ENCODE peak calls at places on chromosomes 13 and 19, in five cellular contexts. One of them, this sample, is unnamed.

GRCh38 chr19:30403583-30403982 is 31.4 kb downstream of the ZNF536 start:
- DNase-seq in CD4-positive, alpha-beta T cell: no peak
- DNase-seq in neural progenitor cell: no peak
- DNase-seq in RWPE1: no peak
- DNase-seq in stimulated activated CD8-positive, alpha-beta memory T cell treated with anti-CD3 and anti-CD28 coated beads, Interleukin-7, amount 100 ng/mL, for 1 hour: no peak
- DNase-seq in this sample: no peak

GRCh38 chr19:30172643-30173242 is 199.4 kb upstream of the ZNF536 start:
- DNase-seq in CD4-positive, alpha-beta T cell: no peak
- DNase-seq in neural progenitor cell: no peak
- DNase-seq in stimulated activated CD8-positive, alpha-beta memory T cell treated with anti-CD3 and anti-CD28 coated beads, Interleukin-7, amount 100 ng/mL, for 1 hour: no peak
- DNase-seq in RWPE1: no peak
- DNase-seq in this sample: no peak

GRCh38 chr19:40687525-40688016 is 2.9 kb downstream of the NUMBL start:
- DNase-seq in neural progenitor cell: no peak
- DNase-seq in RWPE1: no peak
- DNase-seq in CD4-positive, alpha-beta T cell: no peak
- DNase-seq in stimulated activated CD8-positive, alpha-beta memory T cell treated with anti-CD3 and anti-CD28 coated beads, Interleukin-7, amount 100 ng/mL, for 1 hour: no peak
- DNase-seq in this sample: peak

GRCh38 chr13:47134939-47135489 is 238.2 kb upstream of the HTR2A start:
- DNase-seq in RWPE1: no peak
- DNase-seq in stimulated activated CD8-positive, alpha-beta memory T cell treated with anti-CD3 and anti-CD28 coated beads, Interleukin-7, amount 100 ng/mL, for 1 hour: no peak
- DNase-seq in neural progenitor cell: no peak
- DNase-seq in CD4-positive, alpha-beta T cell: no peak
- DNase-seq in this sample: no peak

GRCh38 chr13:28819046-28819747 is 942 bp upstream of the MTUS2 start:
- DNase-seq in neural progenitor cell: peak
- DNase-seq in stimulated activated CD8-positive, alpha-beta memory T cell treated with anti-CD3 and anti-CD28 coated beads, Interleukin-7, amount 100 ng/mL, for 1 hour: no peak
- DNase-seq in CD4-positive, alpha-beta T cell: no peak
- DNase-seq in RWPE1: no peak
- DNase-seq in this sample: no peak

GRCh38 chr19:23561341-23561740 is 125.7 kb downstream of the ZNF675 start:
- DNase-seq in RWPE1: no peak
- DNase-seq in neural progenitor cell: no peak
- DNase-seq in stimulated activated CD8-positive, alpha-beta memory T cell treated with anti-CD3 and anti-CD28 coated beads, Interleukin-7, amount 100 ng/mL, for 1 hour: no peak
- DNase-seq in CD4-positive, alpha-beta T cell: no peak
- DNase-seq in this sample: no peak

GRCh38 chr13:73958657-73959397 is 175.4 kb downstream of the KLF12 start:
- DNase-seq in RWPE1: peak
- DNase-seq in stimulated activated CD8-positive, alpha-beta memory T cell treated with anti-CD3 and anti-CD28 coated beads, Interleukin-7, amount 100 ng/mL, for 1 hour: no peak
- DNase-seq in neural progenitor cell: no peak
- DNase-seq in CD4-positive, alpha-beta T cell: no peak
- DNase-seq in this sample: no peak

GRCh38 chr13:61286148-61286745 is 129.4 kb downstream of the PCDH20 start:
- DNase-seq in neural progenitor cell: peak
- DNase-seq in RWPE1: no peak
- DNase-seq in CD4-positive, alpha-beta T cell: no peak
- DNase-seq in stimulated activated CD8-positive, alpha-beta memory T cell treated with anti-CD3 and anti-CD28 coated beads, Interleukin-7, amount 100 ng/mL, for 1 hour: no peak
- DNase-seq in this sample: no peak

GRCh38 chr13:35157143-35157755 is 215.2 kb downstream of the NBEA start:
- DNase-seq in neural progenitor cell: peak
- DNase-seq in RWPE1: peak
- DNase-seq in CD4-positive, alpha-beta T cell: no peak
- DNase-seq in stimulated activated CD8-positive, alpha-beta memory T cell treated with anti-CD3 and anti-CD28 coated beads, Interleukin-7, amount 100 ng/mL, for 1 hour: no peak
- DNase-seq in this sample: no peak

GRCh38 chr19:28700176-28700575 is 512.8 kb downstream of the UQCRFS1 start:
- DNase-seq in RWPE1: no peak
- DNase-seq in CD4-positive, alpha-beta T cell: no peak
- DNase-seq in stimulated activated CD8-positive, alpha-beta memory T cell treated with anti-CD3 and anti-CD28 coated beads, Interleukin-7, amount 100 ng/mL, for 1 hour: no peak
- DNase-seq in neural progenitor cell: no peak
- DNase-seq in this sample: no peak

GRCh38 chr13:25065974-25066770 is 29.8 kb upstream of the PABPC3 start:
- DNase-seq in stimulated activated CD8-positive, alpha-beta memory T cell treated with anti-CD3 and anti-CD28 coated beads, Interleukin-7, amount 100 ng/mL, for 1 hour: no peak
- DNase-seq in CD4-positive, alpha-beta T cell: no peak
- DNase-seq in RWPE1: no peak
- DNase-seq in neural progenitor cell: no peak
- DNase-seq in this sample: no peak

GRCh38 chr13:21616880-21617279 is 12.9 kb upstream of the MICU2 start:
- DNase-seq in stimulated activated CD8-positive, alpha-beta memory T cell treated with anti-CD3 and anti-CD28 coated beads, Interleukin-7, amount 100 ng/mL, for 1 hour: no peak
- DNase-seq in RWPE1: no peak
- DNase-seq in CD4-positive, alpha-beta T cell: no peak
- DNase-seq in neural progenitor cell: peak
- DNase-seq in this sample: no peak

GRCh38 chr13:114054269-114054668 is 78.2 kb downstream of the RASA3 start:
- DNase-seq in CD4-positive, alpha-beta T cell: no peak
- DNase-seq in RWPE1: peak
- DNase-seq in neural progenitor cell: no peak
- DNase-seq in stimulated activated CD8-positive, alpha-beta memory T cell treated with anti-CD3 and anti-CD28 coated beads, Interleukin-7, amount 100 ng/mL, for 1 hour: no peak
- DNase-seq in this sample: no peak

GRCh38 chr19:7376151-7376852 is 27.6 kb downstream of the ARHGEF18 start:
- DNase-seq in stimulated activated CD8-positive, alpha-beta memory T cell treated with anti-CD3 and anti-CD28 coated beads, Interleukin-7, amount 100 ng/mL, for 1 hour: no peak
- DNase-seq in CD4-positive, alpha-beta T cell: no peak
- DNase-seq in neural progenitor cell: peak
- DNase-seq in RWPE1: no peak
- DNase-seq in this sample: no peak

GRCh38 chr13:22040810-22041364 is 370.0 kb downstream of the FGF9 start:
- DNase-seq in CD4-positive, alpha-beta T cell: no peak
- DNase-seq in neural progenitor cell: peak
- DNase-seq in stimulated activated CD8-positive, alpha-beta memory T cell treated with anti-CD3 and anti-CD28 coated beads, Interleukin-7, amount 100 ng/mL, for 1 hour: no peak
- DNase-seq in RWPE1: no peak
- DNase-seq in this sample: no peak

GRCh38 chr13:95743192-95743591 is 66.3 kb downstream of the DNAJC3 start:
- DNase-seq in stimulated activated CD8-positive, alpha-beta memory T cell treated with anti-CD3 and anti-CD28 coated beads, Interleukin-7, amount 100 ng/mL, for 1 hour: no peak
- DNase-seq in neural progenitor cell: no peak
- DNase-seq in CD4-positive, alpha-beta T cell: no peak
- DNase-seq in RWPE1: no peak
- DNase-seq in this sample: no peak

GRCh38 chr19:17775245-17775927 is 19.6 kb upstream of the B3GNT3 start:
- DNase-seq in RWPE1: no peak
- DNase-seq in neural progenitor cell: peak
- DNase-seq in stimulated activated CD8-positive, alpha-beta memory T cell treated with anti-CD3 and anti-CD28 coated beads, Interleukin-7, amount 100 ng/mL, for 1 hour: no peak
- DNase-seq in CD4-positive, alpha-beta T cell: no peak
- DNase-seq in this sample: peak

GRCh38 chr19:39544201-39544903 is 4.4 kb upstream of the EID2 start:
- DNase-seq in neural progenitor cell: no peak
- DNase-seq in stimulated activated CD8-positive, alpha-beta memory T cell treated with anti-CD3 and anti-CD28 coated beads, Interleukin-7, amount 100 ng/mL, for 1 hour: no peak
- DNase-seq in CD4-positive, alpha-beta T cell: no peak
- DNase-seq in RWPE1: no peak
- DNase-seq in this sample: no peak

GRCh38 chr13:33261426-33262068 is 24.0 kb downstream of the STARD13 start:
- DNase-seq in RWPE1: no peak
- DNase-seq in CD4-positive, alpha-beta T cell: no peak
- DNase-seq in neural progenitor cell: no peak
- DNase-seq in stimulated activated CD8-positive, alpha-beta memory T cell treated with anti-CD3 and anti-CD28 coated beads, Interleukin-7, amount 100 ng/mL, for 1 hour: no peak
- DNase-seq in this sample: no peak

GRCh38 chr19:48296963-48297734 is 27.3 kb downstream of the ZNF114 start:
- DNase-seq in stimulated activated CD8-positive, alpha-beta memory T cell treated with anti-CD3 and anti-CD28 coated beads, Interleukin-7, amount 100 ng/mL, for 1 hour: no peak
- DNase-seq in neural progenitor cell: no peak
- DNase-seq in CD4-positive, alpha-beta T cell: no peak
- DNase-seq in RWPE1: no peak
- DNase-seq in this sample: no peak

GRCh38 chr13:27794075-27794691 is 1.9 kb downstream of the GSX1 start:
- DNase-seq in neural progenitor cell: no peak
- DNase-seq in CD4-positive, alpha-beta T cell: no peak
- DNase-seq in stimulated activated CD8-positive, alpha-beta memory T cell treated with anti-CD3 and anti-CD28 coated beads, Interleukin-7, amount 100 ng/mL, for 1 hour: no peak
- DNase-seq in RWPE1: no peak
- DNase-seq in this sample: no peak

GRCh38 chr19:28940751-28941500 is 272.0 kb downstream of the UQCRFS1 start:
- DNase-seq in CD4-positive, alpha-beta T cell: no peak
- DNase-seq in stimulated activated CD8-positive, alpha-beta memory T cell treated with anti-CD3 and anti-CD28 coated beads, Interleukin-7, amount 100 ng/mL, for 1 hour: no peak
- DNase-seq in neural progenitor cell: no peak
- DNase-seq in RWPE1: no peak
- DNase-seq in this sample: no peak

GRCh38 chr13:114019367-114019766 is 45.5 kb upstream of the C13orf46 start:
- DNase-seq in neural progenitor cell: peak
- DNase-seq in CD4-positive, alpha-beta T cell: peak
- DNase-seq in RWPE1: peak
- DNase-seq in stimulated activated CD8-positive, alpha-beta memory T cell treated with anti-CD3 and anti-CD28 coated beads, Interleukin-7, amount 100 ng/mL, for 1 hour: no peak
- DNase-seq in this sample: no peak

This sample was measured in omental fat pad.